ENCODE peak calls at places on chromosomes 7 and 10, in four cellular contexts. K is OCI-LY7, H is fibroblast of mammary gland, F is cardiac muscle cell. A is an unnamed sample.

GRCh38 chr7:38411404-38411803 is 138.0 kb upstream of the TARP start:
- DNase-seq in K (peak), H (peak), F (peak), A (peak)

GRCh38 chr10:128297709-128298457 is 171.7 kb upstream of the MKI67 start:
- DNase-seq in K (no peak), H (no peak), F (no peak), A (no peak)

GRCh38 chr10:99534939-99535763 is 2.4 kb downstream of the NKX2-3 start:
- DNase-seq in K (no peak), H (peak), F (peak), A (peak)

GRCh38 chr10:32956365-32957197 is 1.4 kb downstream of the ITGB1 start:
- DNase-seq in K (no peak), H (no peak), F (no peak), A (no peak)

GRCh38 chr10:101749511-101750016 is 26.4 kb downstream of the FGF8 start:
- DNase-seq in K (no peak), H (no peak), F (no peak), A (no peak)

GRCh38 chr10:24952701-24953349 is 419 bp upstream of the PRTFDC1 start:
- DNase-seq in K (no peak), H (peak), F (peak), A (peak)

GRCh38 chr10:132061465-132062180 is 4.1 kb upstream of the JAKMIP3 start:
- DNase-seq in K (no peak), H (no peak), F (no peak), A (no peak)

GRCh38 chr10:14050598-14050997 is 280.1 kb downstream of the FRMD4A start:
- DNase-seq in K (no peak), H (no peak), F (no peak), A (no peak)

GRCh38 chr10:22999942-23000341 is 72.1 kb downstream of the ARMC3 start:
- DNase-seq in K (no peak), H (no peak), F (no peak), A (no peak)

GRCh38 chr10:87651801-87652200 is 7.9 kb upstream of the PAPSS2 start:
- DNase-seq in K (no peak), H (no peak), F (no peak), A (no peak)

GRCh38 chr10:96681493-96681892 is 38.8 kb downstream of the PIK3AP1 start:
- DNase-seq in K (no peak), H (no peak), F (no peak), A (no peak)

GRCh38 chr7:1669954-1670893 is at the start of gene ELFN1:
- DNase-seq in K (no peak), H (peak), F (peak), A (peak)

GRCh38 chr7:117612637-117613036 is 132.8 kb downstream of the CFTR start:
- DNase-seq in K (no peak), H (no peak), F (no peak), A (no peak)

GRCh38 chr10:65793738-65794425 is 1132.0 kb upstream of the LRRTM3 start:
- DNase-seq in K (no peak), H (no peak), F (peak), A (no peak)

GRCh38 chr7:2813350-2814185 is 30.5 kb downstream of the GNA12 start:
- DNase-seq in K (no peak), H (no peak), F (no peak), A (no peak)

GRCh38 chr7:458511-459245 is 61.0 kb downstream of the PDGFA start:
- DNase-seq in K (no peak), H (no peak), F (no peak), A (no peak)

GRCh38 chr10:88923525-88923924 is 29.0 kb downstream of the ACTA2 start:
- DNase-seq in K (no peak), H (peak), F (no peak), A (no peak)

GRCh38 chr10:13201132-13201531 is 33.0 kb downstream of the UCMA start:
- DNase-seq in K (no peak), H (no peak), F (no peak), A (peak)

GRCh38 chr7:30894866-30895408 is 16.7 kb upstream of the AQP1 start:
- DNase-seq in K (no peak), H (no peak), F (peak), A (no peak)

GRCh38 chr7:136911362-136911761 is 42.9 kb downstream of the CHRM2 start:
- DNase-seq in K (no peak), H (no peak), F (no peak), A (peak)

GRCh38 chr7:158814637-158815036 is 14.7 kb downstream of the ESYT2 start:
- DNase-seq in K (peak), H (no peak), F (peak), A (no peak)

GRCh38 chr10:29032229-29032628 is 256.6 kb upstream of the LYZL1 start:
- DNase-seq in K (no peak), H (no peak), F (no peak), A (no peak)

GRCh38 chr10:71238626-71239025 is 26.3 kb downstream of the UNC5B start:
- DNase-seq in K (no peak), H (no peak), F (no peak), A (no peak)

GRCh38 chr10:34922138-34922537 is 107.0 kb upstream of the PARD3 start:
- DNase-seq in K (no peak), H (peak), F (no peak), A (peak)
- H3K4me3 ChIP-seq in K (no peak), H (no peak), F (no peak), A (no peak)

GRCh38 chr7:73830618-73830871 is 251 bp upstream of the CLDN4 start:
- DNase-seq in K (no peak), H (no peak), F (no peak), A (no peak)

GRCh38 chr7:73828972-73829371 is 1.8 kb upstream of the CLDN4 start:
- DNase-seq in K (no peak), H (no peak), F (no peak), A (no peak)

GRCh38 chr7:73829505-73829904 is 1.3 kb upstream of the CLDN4 start:
- DNase-seq in K (no peak), H (no peak), F (no peak), A (no peak)

GRCh38 chr7:73830872-73831655 is at the start of gene CLDN4:
- DNase-seq in K (no peak), H (no peak), F (no peak), A (no peak)

DNA sequence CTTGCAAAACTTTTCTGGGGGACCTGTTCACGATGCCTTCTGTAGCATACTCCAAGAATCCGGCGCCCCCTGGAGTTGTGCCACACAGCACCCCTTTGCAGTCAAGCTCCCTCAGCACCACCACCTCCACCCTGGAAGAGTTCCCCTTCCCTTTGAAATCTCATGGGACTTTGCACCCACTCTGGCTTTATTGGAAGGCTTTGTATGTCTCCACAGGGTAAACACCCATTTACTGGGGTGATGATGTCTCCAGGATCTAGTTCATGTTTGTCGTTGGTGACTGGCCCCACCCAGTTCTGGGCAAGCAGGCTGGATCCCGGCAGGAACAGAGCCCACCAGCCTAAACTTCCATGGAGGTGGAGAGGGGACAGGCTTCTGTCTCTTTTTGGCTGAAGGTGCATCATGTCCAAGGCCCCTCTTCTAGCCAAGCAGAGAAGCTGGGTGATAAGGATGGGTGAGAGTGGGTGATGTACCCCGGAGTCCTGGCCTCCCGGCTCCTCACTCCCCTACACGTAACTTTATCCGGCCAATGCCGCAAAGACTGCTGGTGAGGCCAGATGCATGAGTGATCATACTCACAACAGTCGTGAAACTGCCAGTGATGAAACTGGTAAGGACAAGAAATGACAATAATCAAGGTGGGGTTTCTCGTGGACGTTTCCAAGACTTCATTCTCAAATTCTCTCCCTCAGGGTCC is 727 bp upstream of the CLDN4 start:
- DNase-seq in K (no peak), H (no peak), F (no peak), A (no peak)
- TF ChIP-seq CTCF in K (peak), H (no peak), F (no peak), A (no peak)

GRCh38 chr7:50502001-50502684 is 52.0 kb upstream of the FIGNL1 start:
- DNase-seq in K (no peak), H (peak), F (peak), A (peak)
- H3K4me3 ChIP-seq in K (no peak), H (peak), F (no peak), A (no peak)

GRCh38 chr10:107686095-107686494 is 521.6 kb upstream of the SORCS1 start:
- DNase-seq in K (peak), H (no peak), F (no peak), A (no peak)
- TF ChIP-seq CTCF in K (no peak), H (no peak), F (no peak), A (no peak)

GRCh38 chr10:121265320-121265719 is 332.9 kb downstream of the FGFR2 start:
- DNase-seq in K (no peak), H (no peak), F (no peak), A (no peak)
- H3K4me3 ChIP-seq in K (no peak), H (no peak), F (no peak), A (no peak)

GRCh38 chr7:47991741-47992311 is 12.4 kb upstream of the HUS1 start:
- DNase-seq in K (peak), H (peak), F (peak), A (peak)
- TF ChIP-seq CTCF in K (peak), H (peak), F (peak), A (peak)

GRCh38 chr7:49931627-49932026 is 158.2 kb downstream of the VWC2 start:
- DNase-seq in K (no peak), H (no peak), F (no peak), A (no peak)

GRCh38 chr7:49937608-49938007 is 155.4 kb downstream of the ZPBP start:
- DNase-seq in K (no peak), H (no peak), F (no peak), A (no peak)
- H3K4me3 ChIP-seq in K (no peak), H (no peak), F (no peak), A (no peak)